ENCODE peak calls at places on chromosome 6, in seven cellular contexts. B is left ventricle myocardium inferior, L is hepatocyte, S is cardiac muscle cell, D is tibial artery, K is IMR-90, Z is tibial nerve. U is an unnamed sample.

GRCh38 chr6:129239825-129240491 is 357.0 kb downstream of the LAMA2 start:
- DNase-seq in B (no peak), L (no peak), S (no peak), D (no peak), K (no peak), Z (no peak), U (no peak)

GRCh38 chr6:133301739-133302138 is 60.6 kb downstream of the EYA4 start:
- DNase-seq in B (no peak), L (no peak), S (no peak), D (no peak), K (no peak), Z (no peak), U (no peak)

GRCh38 chr6:93418448-93419303 is 683 bp downstream of the EPHA7 start:
- DNase-seq in B (peak; percentile 20), L (peak; percentile 66), S (peak; percentile 41), D (no peak), K (no peak), Z (no peak), U (peak; percentile 59)

GRCh38 chr6:112018619-112019416 is 35.1 kb upstream of the CCN6 start:
- DNase-seq in B (peak; percentile 44), L (no peak), S (peak; percentile 51), D (peak; percentile 83), K (no peak), Z (peak; percentile 53), U (no peak)

GRCh38 chr6:21987501-21987957 is 309.3 kb downstream of the PRL start:
- DNase-seq in B (peak; percentile 53), L (peak; percentile 90), S (peak; percentile 98), D (peak; percentile 77), K (peak; percentile 97), Z (peak; percentile 68), U (peak; percentile 51)

GRCh38 chr6:139820191-139820590 is 445.7 kb upstream of the CITED2 start:
- DNase-seq in B (no peak), L (peak; percentile 10), S (peak; percentile 42), D (no peak), K (peak; percentile 81), Z (no peak), U (peak; percentile 56)

GRCh38 chr6:156762547-156762946 is 14.6 kb upstream of the ARID1B start:
- DNase-seq in B (no peak), L (no peak), S (no peak), D (no peak), K (no peak), Z (no peak), U (no peak)

GRCh38 chr6:169225887-169226286 is 27.8 kb downstream of the THBS2 start:
- DNase-seq in B (no peak), L (no peak), S (no peak), D (no peak), K (no peak), Z (no peak), U (no peak)

GRCh38 chr6:119138906-119139541 is 60.6 kb upstream of the FAM184A start:
- DNase-seq in B (no peak), L (no peak), S (no peak), D (no peak), K (no peak), Z (no peak), U (no peak)

GRCh38 chr6:46898011-46898410 is 23.7 kb downstream of the ADGRF5 start:
- DNase-seq in B (no peak), L (no peak), S (no peak), D (no peak), K (no peak), Z (no peak), U (no peak)

GRCh38 chr6:7431594-7432390 is 42.2 kb downstream of the RIOK1 start:
- DNase-seq in B (no peak), L (no peak), S (peak; percentile 48), D (no peak), K (peak; percentile 7), Z (no peak), U (no peak)
- H3K27ac ChIP-seq in B (no peak overlapping the region), L (no peak overlapping the region), S (no peak overlapping the region), D (no peak overlapping the region), K (no peak overlapping the region), Z (no peak overlapping the region), U (no peak overlapping the region)

GRCh38 chr6:36265744-36266143 is 4.1 kb upstream of the PNPLA1 start:
- DNase-seq in B (no peak), L (no peak), S (no peak), D (no peak), K (no peak), Z (no peak), U (no peak)
- TF ChIP-seq CTCF in B (no peak), L (no peak), S (no peak), D (no peak), K (no peak), Z (no peak), U (no peak)

GRCh38 chr6:30129270-30129669 is 6.7 kb upstream of the TRIM40 start:
- DNase-seq in B (no peak), L (no peak), S (no peak), D (no peak), K (no peak), Z (no peak), U (no peak)
- H3K27me3 ChIP-seq in B (peaks cover 95% of the 10 kb centered on the region), L (peaks cover 48% of the 10 kb centered on the region), S (peaks cover 95% of the 10 kb centered on the region), D (peaks cover 70% of the 10 kb centered on the region), K (peaks cover 51% of the 10 kb centered on the region), Z (no peaks in the 10 kb centered on the region), U (peaks cover 41% of the 10 kb centered on the region)

GRCh38 chr6:39424831-39425230 is 102.3 kb upstream of the KCNK16 start:
- DNase-seq in B (no peak), L (no peak), S (no peak), D (no peak), K (no peak), Z (no peak), U (no peak)
- H3K27ac ChIP-seq in B (no peak overlapping the region), L (no peak overlapping the region), S (no peak overlapping the region), D (no peak overlapping the region), K (no peak overlapping the region), Z (no peak overlapping the region), U (no peak overlapping the region)

GRCh38 chr6:164534070-164534766 is 775.2 kb downstream of the C6orf118 start:
- DNase-seq in B (no peak), L (no peak), S (no peak), D (no peak), K (no peak), Z (no peak), U (no peak)

GRCh38 chr6:164531745-164532144 is 777.7 kb downstream of the C6orf118 start:
- DNase-seq in B (no peak), L (no peak), S (no peak), D (no peak), K (no peak), Z (no peak), U (no peak)

GRCh38 chr6:164528539-164528938 is 780.9 kb downstream of the C6orf118 start:
- DNase-seq in B (no peak), L (no peak), S (no peak), D (no peak), K (no peak), Z (no peak), U (no peak)

DNA sequence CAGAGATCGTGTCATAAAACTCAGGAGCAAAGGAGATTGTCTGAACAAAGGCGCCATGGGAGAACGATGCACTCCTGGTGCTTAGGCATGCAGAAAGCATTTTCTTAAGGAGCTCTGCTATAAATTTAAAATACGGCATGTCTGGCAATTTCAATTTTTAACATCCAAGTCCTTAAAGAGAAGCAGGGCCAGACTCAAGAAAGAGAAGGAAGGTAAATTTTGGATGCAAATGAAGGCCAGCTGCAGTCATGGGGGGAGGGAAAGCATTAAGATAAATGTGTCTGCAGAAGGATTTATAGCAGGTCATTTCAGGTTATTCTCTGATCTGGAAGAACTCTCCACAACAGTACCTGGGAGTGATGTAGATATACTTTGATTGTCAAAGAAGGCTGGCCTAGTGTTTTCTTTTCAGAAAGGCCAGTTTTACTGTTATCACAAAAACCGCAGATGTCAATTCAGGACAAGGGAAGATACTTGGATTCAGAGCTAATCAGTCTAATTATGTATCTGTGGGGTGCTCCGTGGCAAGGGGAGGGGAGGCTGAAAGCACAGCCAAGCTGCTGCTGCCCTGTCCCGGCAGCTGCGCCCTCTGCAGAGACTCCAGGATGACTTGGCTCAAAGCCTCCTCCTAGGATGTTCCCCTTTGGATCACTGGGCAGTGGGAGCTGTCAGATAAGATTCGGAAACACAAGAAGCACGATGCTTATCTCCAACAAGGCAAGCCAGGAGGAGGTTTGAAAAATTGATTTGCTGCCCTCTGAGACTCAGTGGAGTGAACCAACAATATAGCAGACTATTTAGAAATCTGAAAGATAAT is 776.7 kb downstream of the C6orf118 start:
- DNase-seq in B (no peak), L (no peak), S (no peak), D (no peak), K (no peak), Z (no peak), U (no peak)
- TF ChIP-seq CTCF in B (no peak), L (no peak), S (no peak), D (no peak), K (no peak), Z (no peak), U (no peak)